ENCODE peak calls at places on chromosomes 13 and 19, in nine cellular contexts. X is osteoblast; H is iris pigment epithelial cell; D is foreskin keratinocyte; M is epithelial cell of proximal tubule; N is tibial nerve; G is choroid plexus epithelial cell; V is stimulated activated effector memory CD8-positive, alpha-beta T cell treated with anti-CD3 and anti-CD28 coated beads, Interleukin-12 subunit alpha, Interleukin-12 subunit beta, amount 100 ng/mL, for 72 hours; U is cerebellar nuclear complex. S is an unnamed sample.

GRCh38 chr13:111492958-111493357 is 172.5 kb downstream of the TEX29 start:
- DNase-seq in V (no peak), H (no peak), G (no peak), M (no peak), U (no peak), D (no peak), N (no peak), X (peak; percentile 44), S (no peak)

GRCh38 chr19:49847731-49848696 is 2.9 kb upstream of the PTOV1 start:
- DNase-seq in D (peak; percentile 84), H (peak; percentile 95), V (no peak), G (peak; percentile 93), U (no peak), N (no peak), M (peak; percentile 40), X (peak; percentile 96), S (no peak)

GRCh38 chr19:30792561-30793505 is 420.6 kb downstream of the ZNF536 start:
- DNase-seq in V (no peak), G (no peak), M (no peak), X (no peak), H (no peak), N (peak; percentile 2), D (no peak), U (no peak), S (no peak)

GRCh38 chr13:90640976-90641375 is 706.5 kb upstream of the MIR17HG start:
- DNase-seq in D (peak; percentile 71), X (no peak), U (no peak), N (no peak), G (peak; percentile 74), H (peak; percentile 79), M (no peak), V (no peak), S (no peak)

GRCh38 chr13:46617885-46618284 is 64.9 kb downstream of the LRCH1 start:
- DNase-seq in H (no peak), X (no peak), M (no peak), G (no peak), N (no peak), U (no peak), D (no peak), V (no peak), S (no peak)

GRCh38 chr13:112990783-112991182 is 21.8 kb downstream of the MCF2L start:
- DNase-seq in D (no peak), H (no peak), U (no peak), N (no peak), X (no peak), G (no peak), V (no peak), M (no peak), S (peak; percentile 78)

GRCh38 chr13:106277483-106278154 is 257.8 kb downstream of the EFNB2 start:
- DNase-seq in X (no peak), V (no peak), G (no peak), M (no peak), N (no peak), H (no peak), D (no peak), U (no peak), S (no peak)

GRCh38 chr19:49808762-49809154 is 4.3 kb downstream of the FUZ start:
- DNase-seq in N (peak; percentile 97), U (no peak), V (peak; percentile 72), X (peak; percentile 99), G (peak; percentile 90), H (peak; percentile 79), D (peak; percentile 34), M (no peak), S (peak; percentile 96)

GRCh38 chr13:95745752-95746151 is 68.8 kb downstream of the DNAJC3 start:
- DNase-seq in H (peak; percentile 67), D (no peak), V (no peak), U (no peak), X (no peak), G (peak; percentile 35), N (no peak), M (no peak), S (no peak)

GRCh38 chr19:9381367-9381785 is 18.6 kb downstream of the ZNF177 start:
- DNase-seq in X (no peak), H (peak; percentile 1), V (no peak), G (peak; percentile 5), M (no peak), N (no peak), D (no peak), U (no peak), S (no peak)